ENCODE peak calls at places on chromosomes 1 and 21, in ten cellular contexts. C, K, E, P, G, Q, F, D, U and V are unnamed samples.

GRCh38 chr1:202266061-202266765 is 72.6 kb downstream of the LGR6 start:
- DNase-seq in Q (peak), D (no peak), P (no peak), G (no peak), U (no peak), F (no peak), K (no peak), C (no peak), E (no peak), V (no peak)

GRCh38 chr1:198019126-198019525 is 102.0 kb downstream of the LHX9 start:
- DNase-seq in Q (no peak), E (no peak), P (no peak), K (no peak), D (no peak), G (peak), U (no peak), C (no peak), F (no peak), V (no peak)

GRCh38 chr1:243236604-243237252 is 18.4 kb downstream of the CEP170 start:
- DNase-seq in F (no peak), U (no peak), C (no peak), Q (no peak), E (no peak), D (no peak), P (no peak), G (no peak), K (no peak), V (no peak)

GRCh38 chr1:116772648-116773045 is 18.4 kb downstream of the CD2 start:
- DNase-seq in U (no peak), C (no peak), E (no peak), F (no peak), D (no peak), G (peak), P (no peak), Q (no peak), K (no peak), V (no peak)

GRCh38 chr1:179178965-179179364 is 50.5 kb downstream of the ABL2 start:
- DNase-seq in D (no peak), U (no peak), G (peak), K (no peak), F (no peak), C (no peak), Q (no peak), E (peak), P (no peak), V (peak)

GRCh38 chr1:3070304-3070653 is 1.3 kb downstream of the PRDM16 start:
- DNase-seq in G (no peak), D (no peak), F (no peak), U (no peak), P (no peak), C (no peak), E (no peak), Q (no peak), K (no peak), V (no peak)

GRCh38 chr1:178538192-178538916 is 25.4 kb downstream of the TEX35 start:
- DNase-seq in D (no peak), C (no peak), U (no peak), F (no peak), P (peak), Q (peak), E (no peak), K (no peak), G (peak), V (peak)

GRCh38 chr1:84834419-84835064 is 58.5 kb downstream of the LPAR3 start:
- DNase-seq in G (peak), Q (no peak), C (no peak), K (no peak), P (no peak), D (no peak), U (no peak), F (no peak), E (no peak), V (peak)

GRCh38 chr1:6353948-6354658 is 39.5 kb downstream of the ACOT7 start:
- DNase-seq in D (peak), G (no peak), K (peak), Q (no peak), E (no peak), C (no peak), U (peak), P (no peak), F (no peak), V (no peak)

GRCh38 chr1:241672301-241672700 is 20.2 kb downstream of the WDR64 start:
- DNase-seq in F (no peak), P (no peak), Q (no peak), G (no peak), C (no peak), D (no peak), U (no peak), E (no peak), K (no peak), V (no peak)

GRCh38 chr1:65924471-65924870 is 131.8 kb downstream of the PDE4B start:
- DNase-seq in C (no peak), U (no peak), F (no peak), P (no peak), E (no peak), D (no peak), G (peak), Q (no peak), K (no peak), V (peak)

GRCh38 chr1:58618303-58618702 is 41.3 kb upstream of the TACSTD2 start:
- DNase-seq in F (no peak), D (no peak), Q (peak), C (no peak), P (peak), U (peak), G (peak), K (no peak), E (no peak), V (peak)

GRCh38 chr1:41305576-41306365 is 55.5 kb upstream of the FOXO6 start:
- DNase-seq in F (no peak), P (no peak), G (no peak), D (no peak), Q (no peak), E (no peak), U (no peak), K (no peak), C (no peak), V (no peak)

DNA sequence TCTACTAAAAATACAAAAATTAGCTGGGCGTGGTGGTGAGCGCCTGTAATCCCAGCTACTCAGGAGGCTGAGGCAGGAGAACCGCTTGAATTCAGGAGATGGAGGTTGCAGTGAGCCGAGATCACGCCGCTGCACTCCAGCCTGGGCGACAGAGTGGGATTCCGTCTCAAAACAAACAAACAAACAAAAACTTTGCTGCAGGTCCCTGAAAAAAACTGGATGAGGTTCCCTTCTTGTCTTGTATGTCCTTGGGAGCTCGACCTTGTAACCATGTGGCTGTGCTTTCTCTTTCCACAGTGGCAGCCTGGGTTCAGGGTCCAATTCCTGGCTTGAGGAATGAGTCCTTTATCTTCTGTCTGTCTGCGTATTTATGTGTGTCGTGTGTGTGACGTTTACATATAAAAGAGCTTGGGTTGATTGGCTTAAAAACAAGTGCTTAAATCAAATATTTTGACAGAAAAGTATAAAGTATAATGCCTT is 18.0 kb upstream of the COX20 start:
- DNase-seq in D (no peak), E (no peak), U (no peak), Q (no peak), G (no peak), F (no peak), P (no peak), K (no peak), C (no peak), V (no peak)
- H3K4me3 ChIP-seq in D (no peak), E (no peak), U (no peak), Q (no peak), G (no peak), F (no peak), P (no peak), K (no peak), C (no peak), V (no peak)

GRCh38 chr1:24748191-24749121 is 3.2 kb downstream of the CLIC4 start:
- DNase-seq in C (no peak), G (no peak), D (no peak), U (no peak), E (no peak), F (no peak), Q (no peak), K (no peak), P (no peak), V (no peak)
- H3K4me3 ChIP-seq in C (no peak), G (no peak), D (no peak), U (no peak), E (no peak), F (no peak), Q (peak), K (no peak), P (peak), V (peak)

GRCh38 chr1:99176753-99177152 is 87.5 kb upstream of the PLPPR4 start:
- DNase-seq in C (no peak), P (no peak), G (no peak), Q (no peak), K (no peak), U (no peak), D (no peak), E (no peak), F (no peak), V (peak)

GRCh38 chr1:99173282-99173681 is 91.0 kb upstream of the PLPPR4 start:
- DNase-seq in K (no peak), G (no peak), C (no peak), F (no peak), Q (no peak), E (no peak), D (no peak), P (peak), U (no peak), V (no peak)

GRCh38 chr1:99170516-99170915 is 93.8 kb upstream of the PLPPR4 start:
- DNase-seq in D (no peak), E (no peak), F (no peak), Q (no peak), G (peak), C (no peak), U (no peak), K (no peak), P (peak), V (peak)

GRCh38 chr1:99173900-99174299 is 90.4 kb upstream of the PLPPR4 start:
- DNase-seq in D (no peak), F (no peak), P (no peak), G (no peak), Q (no peak), E (no peak), K (no peak), U (no peak), C (no peak), V (no peak)

DNA sequence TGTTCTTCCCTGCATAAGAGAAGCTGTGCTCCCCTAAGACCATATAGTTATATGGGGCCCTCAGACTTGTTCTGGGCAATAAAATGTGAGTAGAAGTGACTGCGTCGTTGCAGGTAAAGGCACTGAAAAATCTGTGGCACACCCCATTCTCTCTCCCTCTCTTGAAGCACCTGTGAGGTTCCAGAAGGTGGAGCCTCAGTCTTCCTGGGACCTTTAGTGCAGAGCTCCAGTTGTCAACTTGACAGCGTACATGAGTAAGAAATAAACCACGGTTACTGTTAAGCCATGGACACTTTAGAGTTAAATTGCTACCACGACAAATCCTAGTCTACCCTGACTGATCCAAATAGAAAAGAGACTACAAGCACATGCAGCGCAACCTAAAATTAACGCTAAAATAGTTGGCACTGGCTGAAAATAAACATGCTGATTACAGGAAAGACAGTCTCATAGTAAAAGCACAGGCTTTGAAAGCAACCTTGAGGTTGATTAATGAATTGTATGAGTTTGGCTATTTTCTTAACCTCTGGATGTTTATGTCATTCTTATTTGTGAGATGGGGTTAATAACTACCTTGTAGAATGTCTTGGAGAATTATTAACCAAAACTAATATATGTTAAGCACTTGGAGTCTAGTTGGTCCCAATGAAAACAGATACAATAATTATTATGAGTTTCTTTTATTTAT is 93.0 kb upstream of the PLPPR4 start:
- DNase-seq in F (no peak), C (no peak), Q (no peak), K (no peak), U (peak), P (no peak), D (no peak), G (no peak), E (no peak), V (no peak)
- H3K4me3 ChIP-seq in F (no peak), C (no peak), Q (no peak), K (no peak), U (no peak), P (no peak), D (no peak), G (no peak), E (no peak), V (no peak)

GRCh38 chr1:227947425-227947677 is 381 bp downstream of the WNT9A start:
- DNase-seq in E (no peak), Q (peak), D (peak), U (no peak), K (peak), F (no peak), G (peak), P (no peak), C (no peak), V (no peak)
- H3K4me3 ChIP-seq in E (peak), Q (peak), D (peak), U (no peak), K (peak), F (peak), G (peak), P (peak), C (peak), V (peak)

GRCh38 chr21:31343030-31343510 is 991 bp downstream of the TIAM1 start:
- DNase-seq in C (no peak), U (no peak), P (no peak), Q (no peak), E (no peak), F (no peak), D (no peak), K (no peak), G (no peak), V (no peak)
- H3K4me3 ChIP-seq in C (peak), U (no peak), P (no peak), Q (no peak), E (no peak), F (peak), D (no peak), K (peak), G (peak), V (peak)

GRCh38 chr1:12547586-12548225 is 70.3 kb downstream of the DHRS3 start:
- DNase-seq in G (no peak), C (no peak), Q (peak), P (no peak), K (no peak), E (no peak), U (no peak), D (no peak), F (no peak), V (no peak)

GRCh38 chr1:12549106-12549459 is 68.9 kb downstream of the DHRS3 start:
- DNase-seq in P (no peak), D (peak), U (no peak), K (no peak), G (no peak), E (no peak), C (no peak), F (no peak), Q (peak), V (peak)

GRCh38 chr1:12551584-12551983 is 66.4 kb downstream of the DHRS3 start:
- DNase-seq in G (no peak), P (no peak), C (no peak), E (no peak), F (no peak), D (no peak), Q (peak), K (no peak), U (no peak), V (no peak)

GRCh38 chr1:12548279-12549105 is 69.5 kb downstream of the DHRS3 start:
- DNase-seq in C (no peak), E (no peak), Q (peak), P (no peak), G (no peak), K (no peak), U (no peak), F (no peak), D (no peak), V (no peak)

DNA sequence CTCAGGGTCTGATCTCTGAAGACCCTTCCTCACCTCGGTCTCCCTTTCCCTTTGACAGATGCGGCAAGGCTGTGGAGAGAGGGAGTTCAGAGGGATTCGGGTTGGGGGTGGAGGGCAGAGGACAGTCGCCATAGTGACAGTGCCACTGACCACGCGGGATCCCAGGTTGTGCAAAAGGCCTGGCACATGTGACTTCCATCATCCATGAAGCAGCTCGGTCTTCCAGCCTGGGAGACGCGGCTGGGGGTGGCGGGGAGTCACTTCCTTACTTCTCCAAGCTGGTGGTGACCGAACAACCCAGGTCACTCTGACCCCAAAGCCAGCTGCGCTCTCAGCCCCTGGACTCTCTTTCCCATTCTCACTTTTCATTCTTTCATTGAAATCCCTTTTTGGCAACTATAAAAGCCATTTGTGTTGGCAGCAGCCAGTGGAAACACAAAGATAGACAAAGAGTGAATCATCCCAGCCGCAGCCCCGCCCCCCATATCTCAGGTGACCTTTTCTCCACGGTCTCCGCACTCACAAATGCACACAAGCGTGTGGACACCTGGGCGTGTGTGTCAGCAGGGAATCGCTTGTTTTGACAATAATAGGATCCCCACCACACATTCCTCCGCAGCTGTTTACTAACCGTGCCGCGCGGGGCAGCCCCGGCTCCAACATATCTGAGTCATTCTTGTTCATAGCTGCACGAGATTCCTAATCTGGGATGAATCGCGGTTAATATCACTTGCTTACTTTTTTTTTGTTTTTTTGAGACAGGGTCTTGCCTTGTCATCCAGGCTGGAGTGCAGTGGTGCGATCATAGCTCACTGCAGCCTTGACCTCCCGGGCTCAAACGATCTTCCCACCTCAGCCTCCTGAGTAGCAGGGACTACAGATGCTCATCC is 68.3 kb downstream of the DHRS3 start:
- DNase-seq in K (peak), U (no peak), E (no peak), F (no peak), C (no peak), P (peak), Q (peak), D (peak), G (peak), V (peak)
- H3K4me3 ChIP-seq in K (no peak), U (no peak), E (no peak), F (no peak), C (no peak), P (no peak), Q (no peak), D (no peak), G (no peak), V (no peak)